ENCODE peak calls at places on chromosomes 4 and X, in four cellular contexts. D, X, V and Q are unnamed samples.

GRCh38 chr4:32775049-32775448 is 2054.9 kb downstream of the PCDH7 start:
- DNase-seq in D (peak), X (no peak), V (no peak), Q (peak)

GRCh38 chr4:152369203-152369902 is 166.5 kb downstream of the FBXW7 start:
- DNase-seq in V (no peak), D (no peak), X (no peak), Q (no peak)

GRCh38 chr4:76208005-76208765 is 5.4 kb downstream of the SCARB2 start:
- DNase-seq in X (no peak), V (no peak), D (peak), Q (peak)

GRCh38 chrX:152601848-152602616 is 35.7 kb upstream of the GABRQ start:
- DNase-seq in V (no peak), D (peak), X (no peak), Q (peak)

GRCh38 chr4:72846280-72847111 is 223.0 kb downstream of the COX18 start:
- DNase-seq in X (no peak), D (peak), V (no peak), Q (peak)

GRCh38 chrX:48589482-48590162 is 7.7 kb upstream of the WDR13 start:
- DNase-seq in D (no peak), X (no peak), V (no peak), Q (no peak)

GRCh38 chr4:80540785-80541469 is 205.4 kb downstream of the CFAP299 start:
- DNase-seq in D (no peak), V (peak), X (no peak), Q (no peak)

GRCh38 chr4:28469387-28469786 is 1608.7 kb downstream of the STIM2 start:
- DNase-seq in D (no peak), V (no peak), X (no peak), Q (no peak)

GRCh38 chr4:142656178-142656577 is 189.9 kb downstream of the INPP4B start:
- DNase-seq in X (no peak), V (no peak), D (peak), Q (no peak)

GRCh38 chr4:152360045-152360410 is 175.9 kb downstream of the FBXW7 start:
- DNase-seq in D (peak), V (no peak), X (no peak), Q (no peak)

GRCh38 chr4:40918330-40918729 is 168.6 kb downstream of the NSUN7 start:
- DNase-seq in X (no peak), V (no peak), D (no peak), Q (no peak)

GRCh38 chrX:131827935-131828334 is 195.2 kb upstream of the STK26 start:
- DNase-seq in X (no peak), V (peak), D (peak), Q (no peak)

GRCh38 chr4:75781328-75781727 is 57.0 kb downstream of the USO1 start:
- DNase-seq in D (no peak), X (no peak), V (no peak), Q (no peak)

GRCh38 chr4:87073570-87074470 is 139.0 kb downstream of the AFF1 start:
- DNase-seq in V (peak), D (no peak), X (no peak), Q (no peak)

DNA sequence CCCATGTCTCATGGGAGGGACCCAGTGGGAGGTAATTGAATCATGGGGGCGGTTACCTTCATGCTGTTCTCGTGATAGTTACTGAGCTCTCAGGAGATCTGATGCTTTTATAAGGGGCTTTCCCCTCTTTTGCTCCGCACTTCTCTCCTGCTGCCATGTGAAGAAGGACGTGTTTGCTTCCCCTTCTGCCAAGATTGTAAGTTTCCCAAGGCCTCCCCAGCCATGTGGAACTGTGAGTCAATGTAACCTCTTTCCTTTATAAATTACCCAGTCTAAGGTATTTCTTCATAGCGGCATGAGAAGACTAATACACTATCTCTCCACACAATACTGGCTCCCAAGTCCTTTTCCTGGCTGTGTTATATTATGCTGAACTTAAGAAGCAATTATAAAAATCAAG is 110.7 kb downstream of the AFAP1 start:
- DNase-seq in V (no peak), X (no peak), D (peak), Q (no peak)
- TF ChIP-seq MAX in V (no peak), X (no peak), D (no peak), Q (no peak)

DNA sequence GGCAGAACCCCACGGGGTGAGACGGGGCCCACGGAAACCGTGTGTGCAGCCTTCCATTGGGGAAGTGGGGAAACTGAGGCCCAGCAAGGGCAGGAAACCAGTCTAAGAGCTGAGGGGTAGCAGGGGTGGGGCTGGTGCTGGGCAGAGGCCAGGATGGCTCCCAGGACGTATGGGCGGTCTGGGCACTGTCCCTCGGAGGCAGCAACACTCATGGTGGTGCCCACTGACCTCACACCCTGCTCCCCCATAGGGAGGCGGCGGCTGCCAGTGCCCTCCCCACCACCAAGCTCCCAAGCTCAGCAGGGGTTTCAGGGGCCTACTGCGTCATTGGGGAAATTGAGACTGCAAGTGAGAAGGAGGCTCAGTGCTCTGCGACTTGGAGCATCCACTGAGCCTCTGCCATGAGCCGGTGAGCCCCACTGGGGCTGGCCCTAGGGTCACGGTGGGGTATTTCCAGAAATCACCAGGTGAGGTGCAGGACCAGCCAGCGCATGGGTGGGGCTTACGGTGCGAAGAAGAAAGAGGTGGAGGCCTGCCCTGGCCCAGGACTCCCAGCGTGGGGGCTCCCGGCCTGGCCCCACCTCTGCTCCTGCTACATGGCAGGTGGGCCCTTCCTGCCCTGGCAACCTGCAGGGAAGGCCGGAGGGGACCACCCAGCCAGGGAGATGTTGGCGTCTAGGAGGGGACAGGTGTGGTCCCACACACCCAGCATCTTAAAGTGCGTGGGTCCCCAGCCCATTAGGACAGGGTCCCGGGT is 900 bp downstream of the MSANTD1 start:
- DNase-seq in X (no peak), D (no peak), V (no peak), Q (no peak)
- TF ChIP-seq MAX in X (no peak), D (no peak), V (no peak), Q (no peak)

DNA sequence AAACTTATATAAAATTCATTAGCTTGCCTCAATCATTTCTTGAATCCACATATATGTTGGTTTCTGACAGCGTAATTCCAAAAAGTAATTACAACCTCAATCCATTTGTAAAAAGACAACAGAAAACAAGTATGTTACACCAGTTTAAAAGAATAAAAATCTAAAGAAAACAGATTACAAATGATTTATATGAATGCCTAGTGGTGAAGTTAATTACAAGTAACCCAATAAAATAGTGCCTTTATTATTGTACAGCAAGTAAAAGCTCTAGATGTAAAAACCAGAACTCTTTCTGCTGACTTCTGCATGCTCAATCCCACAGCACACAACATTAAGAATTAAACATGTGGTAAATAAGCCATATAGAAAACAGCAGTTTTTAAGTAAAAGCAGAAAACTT is 197.8 kb downstream of the MAB21L2 start:
- DNase-seq in V (no peak), X (no peak), D (no peak), Q (no peak)
- TF ChIP-seq MAX in V (no peak), X (no peak), D (no peak), Q (no peak)

GRCh38 chrX:150326843-150327242 is 36.3 kb upstream of the MAMLD1 start:
- DNase-seq in X (no peak), V (no peak), D (no peak), Q (no peak)
- TF ChIP-seq MAX in X (no peak), V (no peak), D (no peak), Q (no peak)

DNA sequence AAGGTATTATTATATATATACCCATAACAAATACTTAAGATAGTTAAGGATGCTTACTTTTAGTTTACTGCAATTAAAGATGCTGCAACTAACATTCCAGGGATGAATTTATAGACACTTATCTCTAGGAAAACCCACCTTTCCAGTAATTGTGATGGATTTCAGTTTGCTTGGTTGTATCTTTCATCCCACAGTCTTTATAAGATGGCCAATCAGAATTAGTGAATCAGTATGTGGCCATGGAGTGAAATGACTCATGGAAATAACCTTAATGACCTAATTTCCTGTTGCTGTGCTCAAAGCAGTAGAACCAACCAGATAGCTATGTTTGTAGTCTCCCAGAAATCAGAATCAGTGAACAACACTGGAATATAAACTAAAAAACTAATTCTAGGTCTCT is 26.4 kb downstream of the MOSPD2 start:
- DNase-seq in X (peak), D (peak), V (no peak), Q (no peak)
- TF ChIP-seq MAX in X (no peak), D (no peak), V (no peak), Q (no peak)

DNA sequence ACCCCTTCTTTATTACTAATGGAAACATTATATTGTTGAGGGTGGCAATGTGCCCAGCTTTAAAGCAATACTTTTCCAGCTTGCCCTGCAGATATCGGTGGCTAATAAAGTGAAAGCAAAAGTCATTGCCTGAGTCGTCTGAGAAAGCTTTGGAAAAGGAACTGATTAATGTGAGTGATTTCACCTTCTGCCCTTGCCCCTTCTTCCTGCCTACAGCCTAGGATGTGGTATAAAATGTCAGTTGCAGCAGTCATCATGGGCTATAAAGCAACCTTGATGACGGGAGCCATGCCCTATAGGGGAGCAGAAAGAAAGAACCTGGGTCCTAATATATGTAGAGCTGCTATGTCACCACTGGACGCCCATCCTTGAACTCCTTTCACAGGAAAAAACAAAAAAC is 132.4 kb upstream of the USP9X start:
- DNase-seq in D (peak), V (peak), X (no peak), Q (no peak)
- TF ChIP-seq MAX in D (no peak), V (no peak), X (no peak), Q (no peak)

DNA sequence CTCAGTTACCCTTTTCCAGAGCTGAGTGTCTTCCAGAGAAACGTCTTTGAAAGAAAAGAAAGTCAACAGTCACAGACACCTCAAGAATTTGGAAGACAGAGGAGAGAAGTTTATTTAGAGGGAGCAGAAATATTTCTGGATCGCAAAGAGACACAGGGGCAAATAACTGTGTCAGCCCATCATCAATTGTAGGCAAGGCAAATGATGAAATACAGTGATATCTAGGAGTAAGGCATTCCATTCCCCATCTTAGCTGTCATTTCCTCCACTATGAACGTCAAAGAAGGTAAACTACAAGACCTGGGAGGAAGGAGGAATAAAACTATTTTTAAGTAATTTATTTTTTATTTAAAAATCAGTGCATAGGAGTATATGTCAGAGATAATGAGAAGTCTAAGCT is 2.0 kb downstream of the NOX1 start:
- DNase-seq in X (no peak), D (no peak), V (no peak), Q (no peak)
- TF ChIP-seq MAX in X (no peak), D (no peak), V (no peak), Q (no peak)

GRCh38 chr4:185099940-185100339 is 43.1 kb upstream of the SLC25A4 start:
- DNase-seq in D (no peak), V (no peak), X (no peak), Q (no peak)

GRCh38 chr4:185099024-185099682 is 43.9 kb upstream of the SLC25A4 start:
- DNase-seq in X (no peak), V (no peak), D (no peak), Q (no peak)

GRCh38 chr4:185101354-185101890 is 41.6 kb upstream of the SLC25A4 start:
- DNase-seq in X (no peak), D (peak), V (no peak), Q (no peak)

GRCh38 chr4:185093573-185093972 is 49.5 kb upstream of the SLC25A4 start:
- DNase-seq in X (no peak), D (no peak), V (no peak), Q (no peak)

GRCh38 chr4:185096032-185096653 is 46.9 kb upstream of the SLC25A4 start:
- DNase-seq in V (no peak), D (peak), X (peak), Q (peak)
- TF ChIP-seq MAX in V (no peak), D (no peak), X (no peak), Q (no peak)

GRCh38 chr4:54976682-54977081 is 148.7 kb downstream of the KDR start:
- DNase-seq in V (no peak), D (no peak), X (no peak), Q (peak)

GRCh38 chr4:54967289-54967688 is 158.1 kb downstream of the KDR start:
- DNase-seq in V (no peak), D (no peak), X (no peak), Q (no peak)

DNA sequence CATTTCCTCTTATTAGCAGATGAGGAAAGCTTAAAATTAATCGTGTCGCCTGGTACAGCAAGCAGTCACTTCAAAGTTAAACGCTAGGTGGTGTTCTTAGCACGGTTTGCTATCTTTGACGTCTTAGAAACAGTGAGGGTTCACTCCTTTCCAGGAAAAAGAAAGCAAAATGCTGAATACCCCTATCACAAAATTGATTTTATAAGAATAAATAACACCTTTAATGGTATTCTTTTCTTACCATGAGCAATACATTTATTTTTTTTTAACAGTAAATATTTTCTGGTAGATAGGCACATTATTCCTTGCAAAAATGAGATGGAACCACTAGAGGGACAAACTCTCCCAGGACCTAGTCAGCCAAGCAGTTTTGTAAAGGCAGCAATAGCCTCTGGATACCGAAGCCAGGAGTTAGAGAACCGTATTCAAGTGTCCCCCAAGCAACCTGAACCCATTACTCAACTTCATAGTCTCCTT is 153.9 kb downstream of the KDR start:
- DNase-seq in X (peak), D (peak), V (no peak), Q (peak)
- TF ChIP-seq MAX in X (no peak), D (no peak), V (no peak), Q (no peak)